ENCODE peak calls at places on chromosomes 16 and 17, in four cellular contexts. One of them, this sample, is unnamed.

GRCh38 chr16:73154063-73154870 is 106.3 kb upstream of the ZFHX3 start:
- DNase-seq in activated naive CD8-positive, alpha-beta T cell treated with anti-CD3 and anti-CD28 coated beads for 36 hours: no peak
- DNase-seq in retina: no peak
- DNase-seq in activated CD4-positive, alpha-beta T cell treated with anti-CD3 and anti-CD28 coated beads, Interleukin-2, amount 10 ng/mL, durations not matched to agents 7 days and 5 days: no peak
- DNase-seq in this sample: no peak

GRCh38 chr16:2451851-2452320 is 8.0 kb upstream of the TEDC2 start:
- DNase-seq in activated naive CD8-positive, alpha-beta T cell treated with anti-CD3 and anti-CD28 coated beads for 36 hours: no peak
- DNase-seq in retina: no peak
- DNase-seq in activated CD4-positive, alpha-beta T cell treated with anti-CD3 and anti-CD28 coated beads, Interleukin-2, amount 10 ng/mL, durations not matched to agents 7 days and 5 days: no peak
- DNase-seq in this sample: no peak

GRCh38 chr16:29765167-29766032 is 12.7 kb upstream of the ZG16 start:
- DNase-seq in activated naive CD8-positive, alpha-beta T cell treated with anti-CD3 and anti-CD28 coated beads for 36 hours: no peak
- DNase-seq in retina: no peak
- DNase-seq in activated CD4-positive, alpha-beta T cell treated with anti-CD3 and anti-CD28 coated beads, Interleukin-2, amount 10 ng/mL, durations not matched to agents 7 days and 5 days: no peak
- DNase-seq in this sample: no peak

GRCh38 chr16:49464093-49464492 is 90.5 kb downstream of the C16orf78 start:
- DNase-seq in activated naive CD8-positive, alpha-beta T cell treated with anti-CD3 and anti-CD28 coated beads for 36 hours: no peak
- DNase-seq in retina: no peak
- DNase-seq in activated CD4-positive, alpha-beta T cell treated with anti-CD3 and anti-CD28 coated beads, Interleukin-2, amount 10 ng/mL, durations not matched to agents 7 days and 5 days: no peak
- DNase-seq in this sample: no peak

GRCh38 chr17:80783971-80784370 is 207.7 kb upstream of the CHMP6 start:
- DNase-seq in activated naive CD8-positive, alpha-beta T cell treated with anti-CD3 and anti-CD28 coated beads for 36 hours: no peak
- DNase-seq in retina: no peak
- DNase-seq in activated CD4-positive, alpha-beta T cell treated with anti-CD3 and anti-CD28 coated beads, Interleukin-2, amount 10 ng/mL, durations not matched to agents 7 days and 5 days: no peak
- DNase-seq in this sample: no peak

GRCh38 chr17:63529711-63530556 is 6.8 kb downstream of the KCNH6 start:
- DNase-seq in activated naive CD8-positive, alpha-beta T cell treated with anti-CD3 and anti-CD28 coated beads for 36 hours: no peak
- DNase-seq in retina: no peak
- DNase-seq in activated CD4-positive, alpha-beta T cell treated with anti-CD3 and anti-CD28 coated beads, Interleukin-2, amount 10 ng/mL, durations not matched to agents 7 days and 5 days: no peak
- DNase-seq in this sample: no peak

GRCh38 chr16:57045694-57046381 is 46.5 kb upstream of the CPNE2 start:
- DNase-seq in activated naive CD8-positive, alpha-beta T cell treated with anti-CD3 and anti-CD28 coated beads for 36 hours: peak
- DNase-seq in retina: peak
- DNase-seq in activated CD4-positive, alpha-beta T cell treated with anti-CD3 and anti-CD28 coated beads, Interleukin-2, amount 10 ng/mL, durations not matched to agents 7 days and 5 days: no peak
- DNase-seq in this sample: peak

GRCh38 chr16:21162661-21163151 is 4.2 kb downstream of the LDAF1 start:
- DNase-seq in activated naive CD8-positive, alpha-beta T cell treated with anti-CD3 and anti-CD28 coated beads for 36 hours: no peak
- DNase-seq in retina: no peak
- DNase-seq in activated CD4-positive, alpha-beta T cell treated with anti-CD3 and anti-CD28 coated beads, Interleukin-2, amount 10 ng/mL, durations not matched to agents 7 days and 5 days: no peak
- DNase-seq in this sample: no peak

GRCh38 chr17:58010067-58010799 is 3.2 kb upstream of the SRSF1 start:
- DNase-seq in activated naive CD8-positive, alpha-beta T cell treated with anti-CD3 and anti-CD28 coated beads for 36 hours: no peak
- DNase-seq in retina: no peak
- DNase-seq in activated CD4-positive, alpha-beta T cell treated with anti-CD3 and anti-CD28 coated beads, Interleukin-2, amount 10 ng/mL, durations not matched to agents 7 days and 5 days: no peak
- DNase-seq in this sample: no peak

GRCh38 chr16:84726670-84727467 is 27.1 kb downstream of the USP10 start:
- DNase-seq in activated naive CD8-positive, alpha-beta T cell treated with anti-CD3 and anti-CD28 coated beads for 36 hours: peak
- DNase-seq in retina: no peak
- DNase-seq in activated CD4-positive, alpha-beta T cell treated with anti-CD3 and anti-CD28 coated beads, Interleukin-2, amount 10 ng/mL, durations not matched to agents 7 days and 5 days: no peak
- DNase-seq in this sample: no peak

GRCh38 chr16:50594332-50595260 is 46.4 kb downstream of the NKD1 start:
- DNase-seq in activated naive CD8-positive, alpha-beta T cell treated with anti-CD3 and anti-CD28 coated beads for 36 hours: no peak
- DNase-seq in retina: no peak
- DNase-seq in activated CD4-positive, alpha-beta T cell treated with anti-CD3 and anti-CD28 coated beads, Interleukin-2, amount 10 ng/mL, durations not matched to agents 7 days and 5 days: no peak
- DNase-seq in this sample: peak

GRCh38 chr17:44105941-44106340 is 17.5 kb downstream of the HDAC5 start:
- DNase-seq in activated naive CD8-positive, alpha-beta T cell treated with anti-CD3 and anti-CD28 coated beads for 36 hours: no peak
- DNase-seq in retina: no peak
- DNase-seq in activated CD4-positive, alpha-beta T cell treated with anti-CD3 and anti-CD28 coated beads, Interleukin-2, amount 10 ng/mL, durations not matched to agents 7 days and 5 days: no peak
- DNase-seq in this sample: no peak

GRCh38 chr17:79473111-79473835 is 137.6 kb downstream of the RBFOX3 start:
- DNase-seq in activated naive CD8-positive, alpha-beta T cell treated with anti-CD3 and anti-CD28 coated beads for 36 hours: no peak
- DNase-seq in retina: no peak
- DNase-seq in activated CD4-positive, alpha-beta T cell treated with anti-CD3 and anti-CD28 coated beads, Interleukin-2, amount 10 ng/mL, durations not matched to agents 7 days and 5 days: no peak
- DNase-seq in this sample: peak

GRCh38 chr17:12395733-12396354 is 269.8 kb upstream of the MYOCD start:
- DNase-seq in activated naive CD8-positive, alpha-beta T cell treated with anti-CD3 and anti-CD28 coated beads for 36 hours: no peak
- DNase-seq in retina: no peak
- DNase-seq in activated CD4-positive, alpha-beta T cell treated with anti-CD3 and anti-CD28 coated beads, Interleukin-2, amount 10 ng/mL, durations not matched to agents 7 days and 5 days: no peak
- DNase-seq in this sample: peak

GRCh38 chr17:81386646-81387234 is 8.5 kb upstream of the BAHCC1 start:
- DNase-seq in activated naive CD8-positive, alpha-beta T cell treated with anti-CD3 and anti-CD28 coated beads for 36 hours: peak
- DNase-seq in retina: no peak
- DNase-seq in activated CD4-positive, alpha-beta T cell treated with anti-CD3 and anti-CD28 coated beads, Interleukin-2, amount 10 ng/mL, durations not matched to agents 7 days and 5 days: no peak
- DNase-seq in this sample: peak

GRCh38 chr16:46918905-46919792 is 35.0 kb downstream of the GPT2 start:
- DNase-seq in activated naive CD8-positive, alpha-beta T cell treated with anti-CD3 and anti-CD28 coated beads for 36 hours: no peak
- DNase-seq in retina: peak
- DNase-seq in activated CD4-positive, alpha-beta T cell treated with anti-CD3 and anti-CD28 coated beads, Interleukin-2, amount 10 ng/mL, durations not matched to agents 7 days and 5 days: no peak
- DNase-seq in this sample: peak

GRCh38 chr17:75769536-75769935 is 4.5 kb upstream of the GALK1 start:
- DNase-seq in activated naive CD8-positive, alpha-beta T cell treated with anti-CD3 and anti-CD28 coated beads for 36 hours: no peak
- DNase-seq in retina: no peak
- DNase-seq in activated CD4-positive, alpha-beta T cell treated with anti-CD3 and anti-CD28 coated beads, Interleukin-2, amount 10 ng/mL, durations not matched to agents 7 days and 5 days: no peak
- DNase-seq in this sample: no peak

GRCh38 chr16:54446639-54447038 is 160.1 kb upstream of the IRX3 start:
- DNase-seq in activated naive CD8-positive, alpha-beta T cell treated with anti-CD3 and anti-CD28 coated beads for 36 hours: no peak
- DNase-seq in retina: peak
- DNase-seq in activated CD4-positive, alpha-beta T cell treated with anti-CD3 and anti-CD28 coated beads, Interleukin-2, amount 10 ng/mL, durations not matched to agents 7 days and 5 days: no peak
- DNase-seq in this sample: peak

GRCh38 chr16:84495506-84495905 is 9.0 kb downstream of the MEAK7 start:
- DNase-seq in activated naive CD8-positive, alpha-beta T cell treated with anti-CD3 and anti-CD28 coated beads for 36 hours: no peak
- DNase-seq in retina: no peak
- DNase-seq in activated CD4-positive, alpha-beta T cell treated with anti-CD3 and anti-CD28 coated beads, Interleukin-2, amount 10 ng/mL, durations not matched to agents 7 days and 5 days: no peak
- DNase-seq in this sample: no peak

GRCh38 chr16:49647673-49648072 is 208.2 kb downstream of the ZNF423 start:
- DNase-seq in activated naive CD8-positive, alpha-beta T cell treated with anti-CD3 and anti-CD28 coated beads for 36 hours: no peak
- DNase-seq in retina: no peak
- DNase-seq in activated CD4-positive, alpha-beta T cell treated with anti-CD3 and anti-CD28 coated beads, Interleukin-2, amount 10 ng/mL, durations not matched to agents 7 days and 5 days: no peak
- DNase-seq in this sample: no peak

GRCh38 chr17:58148609-58149008 is 425 bp downstream of the OR4D1 start:
- DNase-seq in activated naive CD8-positive, alpha-beta T cell treated with anti-CD3 and anti-CD28 coated beads for 36 hours: no peak
- DNase-seq in retina: no peak
- DNase-seq in activated CD4-positive, alpha-beta T cell treated with anti-CD3 and anti-CD28 coated beads, Interleukin-2, amount 10 ng/mL, durations not matched to agents 7 days and 5 days: no peak
- DNase-seq in this sample: no peak

This sample was measured in left kidney.